ENCODE peak calls at places on chromosomes 4 and X, in nine cellular contexts. J is HCT116, K is GM23338, S is A549, W is K562, G is HL-60, F is GM12878, H is Panc1, Q is HepG2. Y is an unnamed sample.
A peak's percentile ranks its signal among the peaks of the same experiment; 100 is the strongest.

GRCh38 chr4:107255596-107255995 is 219.5 kb upstream of the DKK2 start:
- DNase-seq in J (no peak), K (no peak), S (no peak), W (no peak), G (no peak), F (no peak), H (no peak), Q (no peak), Y (no peak)

GRCh38 chr4:82268050-82268825 is 105.6 kb downstream of the HNRNPD start:
- DNase-seq in J (peak; percentile 29), K (peak; percentile 87), S (peak; percentile 55), W (peak; percentile 22), G (peak; percentile 41), F (no peak), H (peak; percentile 35), Q (peak; percentile 51), Y (peak; percentile 57)

GRCh38 chr4:75708218-75708691 is 16.1 kb upstream of the USO1 start:
- DNase-seq in J (no peak), K (peak; percentile 69), S (peak; percentile 50), W (no peak), G (no peak), F (no peak), H (no peak), Q (peak; percentile 43), Y (no peak)

GRCh38 chr4:122232633-122233032 is 80.5 kb downstream of the BLTP1 start:
- DNase-seq in J (no peak), K (no peak), S (no peak), W (no peak), G (no peak), F (no peak), H (no peak), Q (no peak), Y (no peak)

GRCh38 chr4:182862166-182862875 is 54.9 kb downstream of the DCTD start:
- DNase-seq in J (no peak), K (peak; percentile 54), S (no peak), W (no peak), G (no peak), F (no peak), H (no peak), Q (peak; percentile 35), Y (no peak)

GRCh38 chr4:120132935-120133334 is 66.3 kb upstream of the MAD2L1 start:
- DNase-seq in J (no peak), K (no peak), S (peak; percentile 4), W (no peak), G (peak; percentile 85), F (no peak), H (no peak), Q (no peak), Y (no peak)

GRCh38 chr4:54872246-54872645 is 214.5 kb downstream of the KIT start:
- DNase-seq in J (no peak), K (no peak), S (no peak), W (no peak), G (no peak), F (no peak), H (no peak), Q (no peak), Y (no peak)

GRCh38 chr4:143626134-143626859 is 74.2 kb downstream of the FREM3 start:
- DNase-seq in J (no peak), K (no peak), S (no peak), W (no peak), G (no peak), F (no peak), H (no peak), Q (no peak), Y (no peak)

GRCh38 chr4:66681962-66682361 is 863.3 kb downstream of the CENPC start:
- DNase-seq in J (no peak), K (no peak), S (peak; percentile 6), W (no peak), G (no peak), F (no peak), H (no peak), Q (no peak), Y (no peak)

GRCh38 chr4:47287735-47288134 is 175.8 kb downstream of the COMMD8 start:
- DNase-seq in J (no peak), K (no peak), S (no peak), W (no peak), G (no peak), F (peak; percentile 12), H (no peak), Q (no peak), Y (no peak)

GRCh38 chrX:141142946-141143345 is 34.0 kb downstream of the LDOC1 start:
- DNase-seq in J (no peak), K (no peak), S (no peak), W (no peak), G (no peak), F (no peak), H (no peak), Q (no peak), Y (no peak)

GRCh38 chrX:16822723-16823122 is 36.5 kb downstream of the TXLNG start:
- DNase-seq in J (no peak), K (no peak), S (no peak), W (no peak), G (no peak), F (no peak), H (no peak), Q (no peak), Y (no peak)

DNA sequence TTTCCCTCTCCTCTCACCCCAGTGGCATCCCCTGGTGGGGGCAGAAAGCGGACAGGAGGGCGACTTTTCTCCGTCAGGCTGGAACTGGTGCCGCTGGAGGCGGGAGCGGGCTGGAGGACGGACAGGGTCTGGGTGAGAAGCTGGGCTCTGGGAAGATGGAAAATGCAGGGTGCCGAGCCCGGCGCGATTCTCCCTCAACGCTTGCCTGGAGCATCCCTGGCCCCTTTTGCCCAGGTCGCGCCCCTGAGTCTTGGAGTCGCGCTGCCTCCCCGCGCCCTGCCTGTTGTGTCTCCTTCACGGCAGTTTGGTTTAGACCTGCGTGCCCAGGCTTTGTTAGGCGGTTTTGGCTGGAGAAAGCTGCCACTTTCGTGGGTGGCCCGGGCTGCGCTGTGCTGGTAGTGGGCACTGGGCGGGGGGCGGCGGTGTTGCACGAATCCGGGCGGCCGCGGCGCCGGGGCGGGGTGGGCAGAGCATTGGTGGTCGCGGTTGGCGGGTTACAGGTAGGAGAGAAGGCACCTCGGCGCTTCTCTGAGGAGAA is 2.0 kb downstream of the ADGRL3 start:
- DNase-seq in J (no peak), K (peak; percentile 61), S (no peak), W (no peak), G (no peak), F (no peak), H (no peak), Q (no peak), Y (peak; percentile 60)
- TF ChIP-seq REST in J (no peak), K (no peak), S (no peak), W (no peak), G (no peak), F (no peak), H (no peak), Q (no peak), Y (no peak)

GRCh38 chr4:42395595-42395994 is 1.7 kb upstream of the SHISA3 start:
- DNase-seq in J (no peak), K (no peak), S (no peak), W (no peak), G (no peak), F (no peak), H (no peak), Q (no peak), Y (no peak)
- TF ChIP-seq REST in J (no peak), K (no peak), S (no peak), W (no peak), G (no peak), F (no peak), H (no peak), Q (no peak), Y (no peak)

GRCh38 chr4:86788826-86789225 is 60.4 kb downstream of the SLC10A6 start:
- DNase-seq in J (no peak), K (peak; percentile 74), S (no peak), W (no peak), G (no peak), F (no peak), H (no peak), Q (no peak), Y (no peak)

DNA sequence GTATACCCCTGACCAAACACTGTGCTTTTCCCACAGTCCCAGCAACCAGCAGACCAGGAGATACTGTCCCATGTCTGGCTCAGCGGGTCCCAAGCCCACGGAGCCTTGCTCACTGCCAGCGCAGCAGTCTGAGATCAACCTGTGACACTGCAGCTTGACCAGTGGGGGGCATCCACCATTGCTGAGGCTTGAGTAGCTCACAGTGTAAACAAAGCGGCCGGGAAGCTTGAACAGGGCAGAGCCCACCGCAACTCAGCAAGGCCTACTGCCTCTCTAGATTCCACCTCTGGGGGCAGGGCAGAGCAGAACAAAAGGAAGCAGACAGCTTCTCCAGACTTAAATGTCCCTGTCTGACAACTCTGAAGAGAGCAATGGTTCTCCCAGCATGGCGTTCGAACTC is 58.1 kb downstream of the SLC10A6 start:
- DNase-seq in J (no peak), K (peak; percentile 80), S (peak; percentile 1), W (no peak), G (no peak), F (no peak), H (no peak), Q (peak; percentile 88), Y (no peak)
- TF ChIP-seq REST in J (no peak), K (no peak), S (no peak), W (no peak), G (no peak), F (no peak), H (no peak), Q (no peak), Y (no peak)

DNA sequence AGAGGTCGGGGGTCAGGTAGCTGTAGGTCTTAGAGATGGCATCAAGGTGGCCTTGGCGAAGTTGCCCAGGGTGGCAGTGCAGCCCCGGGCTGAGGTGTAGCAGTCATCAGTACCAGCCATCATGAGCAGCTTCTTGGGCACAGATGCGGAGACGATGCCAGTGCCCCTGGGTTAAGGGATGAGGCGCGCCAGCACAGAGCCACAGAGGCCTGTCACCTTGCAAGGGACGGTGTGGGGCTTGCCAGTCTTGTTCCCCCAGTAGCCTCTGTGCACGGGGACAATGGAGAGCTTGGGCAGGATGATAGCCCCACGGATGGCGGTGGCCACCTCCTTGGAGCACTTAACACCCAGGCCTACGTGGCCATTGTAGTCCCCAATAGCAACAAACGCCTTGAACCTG is 750.7 kb upstream of the PABPC4L start:
- DNase-seq in J (no peak), K (no peak), S (no peak), W (no peak), G (no peak), F (no peak), H (no peak), Q (no peak), Y (no peak)
- TF ChIP-seq REST in J (no peak), K (no peak), S (no peak), W (no peak), G (no peak), F (no peak), H (no peak), Q (no peak), Y (no peak)

GRCh38 chr4:152968806-152969394 is 32.8 kb downstream of the FHDC1 start:
- DNase-seq in J (no peak), K (no peak), S (no peak), W (no peak), G (no peak), F (no peak), H (no peak), Q (no peak), Y (no peak)
- TF ChIP-seq REST in J (no peak), K (no peak), S (no peak), W (no peak), G (no peak), F (no peak), H (no peak), Q (no peak), Y (no peak)